ENCODE peak calls at places on chromosomes 16 and 17, in five cellular contexts. One of them, this sample, is unnamed.

GRCh38 chr17:8123695-8124349 is at the start of gene HES7:
- DNase-seq in A549: no peak
- DNase-seq in OCI-LY7: no peak
- DNase-seq in mesendoderm: peak
- DNase-seq in neuronal stem cell: peak
- DNase-seq in this sample: no peak

GRCh38 chr17:39118674-39119419 is 32.6 kb downstream of the PLXDC1 start:
- DNase-seq in neuronal stem cell: no peak
- DNase-seq in OCI-LY7: peak
- DNase-seq in A549: no peak
- DNase-seq in mesendoderm: no peak
- DNase-seq in this sample: no peak

GRCh38 chr16:15742716-15743115 is 92.7 kb downstream of the NDE1 start:
- DNase-seq in A549: no peak
- DNase-seq in OCI-LY7: no peak
- DNase-seq in neuronal stem cell: no peak
- DNase-seq in mesendoderm: no peak
- DNase-seq in this sample: no peak

GRCh38 chr17:33113281-33114010 is 121.8 kb downstream of the SPACA3 start:
- DNase-seq in OCI-LY7: no peak
- DNase-seq in neuronal stem cell: no peak
- DNase-seq in mesendoderm: no peak
- DNase-seq in A549: no peak
- DNase-seq in this sample: no peak

GRCh38 chr17:58320570-58321323 is 7.8 kb downstream of the TSPOAP1 start:
- DNase-seq in OCI-LY7: no peak
- DNase-seq in mesendoderm: no peak
- DNase-seq in A549: no peak
- DNase-seq in neuronal stem cell: no peak
- DNase-seq in this sample: no peak

GRCh38 chr17:82449136-82449882 is 1.2 kb downstream of the CYBC1 start:
- DNase-seq in OCI-LY7: peak
- DNase-seq in A549: no peak
- DNase-seq in mesendoderm: peak
- DNase-seq in neuronal stem cell: no peak
- DNase-seq in this sample: no peak

GRCh38 chr17:4152471-4152870 is 9.5 kb downstream of the CYB5D2 start:
- DNase-seq in neuronal stem cell: no peak
- DNase-seq in mesendoderm: no peak
- DNase-seq in OCI-LY7: no peak
- DNase-seq in A549: no peak
- DNase-seq in this sample: no peak

GRCh38 chr17:64097196-64097936 is 32.6 kb downstream of the ERN1 start:
- DNase-seq in neuronal stem cell: no peak
- DNase-seq in mesendoderm: no peak
- DNase-seq in OCI-LY7: no peak
- DNase-seq in A549: no peak
- DNase-seq in this sample: no peak

GRCh38 chr17:732788-733720 is 658 bp downstream of the TLCD3A start:
- DNase-seq in OCI-LY7: peak
- DNase-seq in A549: no peak
- DNase-seq in mesendoderm: peak
- DNase-seq in neuronal stem cell: no peak
- DNase-seq in this sample: no peak

DNA sequence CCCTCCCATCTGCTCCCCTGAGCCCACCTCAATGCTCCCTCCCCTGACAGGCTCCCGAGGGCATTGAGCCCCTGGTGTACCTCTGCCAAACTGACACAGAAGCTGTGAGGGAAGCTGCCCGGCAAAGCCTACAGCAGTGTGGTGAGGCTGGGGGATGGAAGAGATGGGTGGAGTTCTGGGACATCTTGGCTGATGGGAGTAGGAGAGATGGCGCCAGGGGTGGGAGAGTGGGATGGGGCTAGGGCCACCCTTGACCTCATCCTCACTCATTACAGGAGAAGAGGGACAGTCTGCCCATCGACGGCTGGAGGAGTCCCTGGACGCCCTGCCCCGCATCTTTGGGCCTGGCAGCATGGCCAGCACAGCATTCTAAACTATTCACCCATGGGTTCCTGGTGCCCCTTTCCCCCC is 16.2 kb upstream of the CTCF start:
- DNase-seq in mesendoderm: no peak
- DNase-seq in OCI-LY7: no peak
- DNase-seq in neuronal stem cell: no peak
- DNase-seq in A549: no peak
- DNase-seq in this sample: no peak
- H3K4me3 ChIP-seq in mesendoderm: no peak
- H3K4me3 ChIP-seq in OCI-LY7: peak
- H3K4me3 ChIP-seq in neuronal stem cell: no peak
- H3K4me3 ChIP-seq in A549: no peak
- H3K4me3 ChIP-seq in this sample: no peak

GRCh38 chr16:11095935-11096334 is 151.6 kb downstream of the CLEC16A start:
- DNase-seq in neuronal stem cell: no peak
- DNase-seq in mesendoderm: no peak
- DNase-seq in OCI-LY7: no peak
- DNase-seq in A549: no peak
- DNase-seq in this sample: no peak

GRCh38 chr16:11094838-11095565 is 150.6 kb downstream of the CLEC16A start:
- DNase-seq in neuronal stem cell: no peak
- DNase-seq in mesendoderm: no peak
- DNase-seq in OCI-LY7: peak
- DNase-seq in A549: no peak
- DNase-seq in this sample: no peak

GRCh38 chr16:11092788-11093577 is 148.6 kb downstream of the CLEC16A start:
- DNase-seq in mesendoderm: no peak
- DNase-seq in neuronal stem cell: no peak
- DNase-seq in OCI-LY7: no peak
- DNase-seq in A549: no peak
- DNase-seq in this sample: no peak

GRCh38 chr16:11093578-11094074 is 149.3 kb downstream of the CLEC16A start:
- DNase-seq in neuronal stem cell: no peak
- DNase-seq in OCI-LY7: no peak
- DNase-seq in mesendoderm: no peak
- DNase-seq in A549: no peak
- DNase-seq in this sample: no peak

GRCh38 chr16:11094075-11094593 is 149.8 kb downstream of the CLEC16A start:
- DNase-seq in neuronal stem cell: no peak
- DNase-seq in A549: no peak
- DNase-seq in OCI-LY7: peak
- DNase-seq in mesendoderm: peak
- DNase-seq in this sample: peak
- H3K4me2 ChIP-seq in neuronal stem cell: no peak
- H3K4me2 ChIP-seq in A549: no peak
- H3K4me2 ChIP-seq in OCI-LY7: peak
- H3K4me2 ChIP-seq in mesendoderm: no peak
- H3K4me2 ChIP-seq in this sample: peak

GRCh38 chr16:87703835-87704375 is 61.9 kb downstream of the KLHDC4 start:
- DNase-seq in mesendoderm: no peak
- DNase-seq in OCI-LY7: no peak
- DNase-seq in neuronal stem cell: no peak
- DNase-seq in A549: no peak
- DNase-seq in this sample: no peak
- H3K4me3 ChIP-seq in mesendoderm: no peak
- H3K4me3 ChIP-seq in OCI-LY7: no peak
- H3K4me3 ChIP-seq in neuronal stem cell: no peak
- H3K4me3 ChIP-seq in A549: no peak
- H3K4me3 ChIP-seq in this sample: no peak

DNA sequence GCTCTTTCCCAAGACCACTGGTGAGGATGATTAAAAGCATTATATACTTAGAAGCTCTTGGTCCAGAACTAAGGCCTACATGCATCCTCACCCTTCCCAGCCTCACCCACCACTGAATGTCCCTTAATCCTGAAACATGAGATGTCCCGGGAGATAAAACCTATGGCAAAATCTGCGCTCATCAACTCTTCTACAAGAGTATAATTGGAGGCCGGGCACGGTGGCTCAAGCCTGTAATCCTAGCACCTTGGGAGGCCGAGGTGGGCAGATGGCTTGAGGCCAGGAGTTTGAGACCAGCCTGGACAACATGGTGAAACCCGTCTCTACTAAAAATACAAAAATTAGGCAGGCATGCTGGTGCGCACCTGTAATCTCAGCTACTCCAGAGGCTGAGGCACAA is 13.3 kb downstream of the ACACA start:
- DNase-seq in mesendoderm: no peak
- DNase-seq in A549: no peak
- DNase-seq in OCI-LY7: no peak
- DNase-seq in neuronal stem cell: no peak
- DNase-seq in this sample: no peak
- H3K4me2 ChIP-seq in mesendoderm: no peak
- H3K4me2 ChIP-seq in A549: no peak
- H3K4me2 ChIP-seq in OCI-LY7: no peak
- H3K4me2 ChIP-seq in neuronal stem cell: no peak
- H3K4me2 ChIP-seq in this sample: no peak